ENCODE peak calls at places on chromosomes 13 and 19, in five cellular contexts. One of them, this sample, is unnamed.

GRCh38 chr13:110456550-110456949 is 105.0 kb downstream of the RAB20 start:
- DNase-seq in NCI-H345: no peak
- DNase-seq in omental fat pad: no peak
- DNase-seq in HS-27A: no peak
- DNase-seq in globus pallidus: no peak
- DNase-seq in this sample: no peak

GRCh38 chr13:33087091-33087490 is 70.9 kb downstream of the KL start:
- DNase-seq in NCI-H345: no peak
- DNase-seq in omental fat pad: no peak
- DNase-seq in HS-27A: peak; percentile 39
- DNase-seq in globus pallidus: no peak
- DNase-seq in this sample: no peak

GRCh38 chr13:51997641-51998330 is 13.5 kb downstream of the ATP7B start:
- DNase-seq in NCI-H345: no peak
- DNase-seq in omental fat pad: no peak
- DNase-seq in HS-27A: no peak
- DNase-seq in globus pallidus: no peak
- DNase-seq in this sample: no peak

GRCh38 chr13:88925954-88926353 is 1254.8 kb downstream of the SLITRK5 start:
- DNase-seq in NCI-H345: no peak
- DNase-seq in omental fat pad: no peak
- DNase-seq in HS-27A: no peak
- DNase-seq in globus pallidus: no peak
- DNase-seq in this sample: no peak

GRCh38 chr13:107099661-107100060 is 531.7 kb upstream of the ARGLU1 start:
- DNase-seq in NCI-H345: no peak
- DNase-seq in omental fat pad: no peak
- DNase-seq in HS-27A: peak; percentile 7
- DNase-seq in globus pallidus: no peak
- DNase-seq in this sample: no peak

GRCh38 chr13:76380436-76381065 is 505.7 kb downstream of the KCTD12 start:
- DNase-seq in NCI-H345: no peak
- DNase-seq in omental fat pad: no peak
- DNase-seq in HS-27A: no peak
- DNase-seq in globus pallidus: peak; percentile 58
- DNase-seq in this sample: no peak

GRCh38 chr13:29721766-29722165 is 126.3 kb upstream of the SLC7A1 start:
- DNase-seq in NCI-H345: no peak
- DNase-seq in omental fat pad: no peak
- DNase-seq in HS-27A: no peak
- DNase-seq in globus pallidus: no peak
- DNase-seq in this sample: no peak

GRCh38 chr13:101570410-101570809 is 117.9 kb downstream of the ITGBL1 start:
- DNase-seq in NCI-H345: no peak
- DNase-seq in omental fat pad: no peak
- DNase-seq in HS-27A: no peak
- DNase-seq in globus pallidus: no peak
- DNase-seq in this sample: no peak

GRCh38 chr13:38386421-38386820 is 36.8 kb downstream of the UFM1 start:
- DNase-seq in NCI-H345: no peak
- DNase-seq in omental fat pad: no peak
- DNase-seq in HS-27A: no peak
- DNase-seq in globus pallidus: no peak
- DNase-seq in this sample: no peak

GRCh38 chr13:99403458-99403971 is 96.3 kb upstream of the GPR183 start:
- DNase-seq in NCI-H345: no peak
- DNase-seq in omental fat pad: no peak
- DNase-seq in HS-27A: no peak
- DNase-seq in globus pallidus: no peak
- DNase-seq in this sample: no peak

GRCh38 chr19:10290439-10290875 is 705 bp downstream of the ICAM5 start:
- DNase-seq in NCI-H345: no peak
- DNase-seq in omental fat pad: no peak
- DNase-seq in HS-27A: no peak
- DNase-seq in globus pallidus: no peak
- DNase-seq in this sample: no peak

GRCh38 chr13:90696254-90696653 is 651.2 kb upstream of the MIR17HG start:
- DNase-seq in NCI-H345: no peak
- DNase-seq in omental fat pad: no peak
- DNase-seq in HS-27A: no peak
- DNase-seq in globus pallidus: no peak
- DNase-seq in this sample: no peak

GRCh38 chr13:48801255-48801654 is 147.5 kb downstream of the CYSLTR2 start:
- DNase-seq in NCI-H345: no peak
- DNase-seq in omental fat pad: no peak
- DNase-seq in HS-27A: no peak
- DNase-seq in globus pallidus: no peak
- DNase-seq in this sample: no peak

GRCh38 chr19:56538761-56539263 is at the start of gene ZFP28:
- DNase-seq in NCI-H345: peak; percentile 81
- DNase-seq in omental fat pad: peak; percentile 50
- DNase-seq in HS-27A: peak; percentile 40
- DNase-seq in globus pallidus: no peak
- DNase-seq in this sample: peak; percentile 83

GRCh38 chr19:56637976-56638555 is 4.9 kb upstream of the SMIM17 start:
- DNase-seq in NCI-H345: no peak
- DNase-seq in omental fat pad: peak; percentile 54
- DNase-seq in HS-27A: peak; percentile 3
- DNase-seq in globus pallidus: peak; percentile 73
- DNase-seq in this sample: peak; percentile 82

This sample was measured in activated CD8-positive, alpha-beta T cell treated with anti-CD3 and anti-CD28 coated beads, Interleukin-2, amount 10 ng/mL, durations not matched to agents 7 days and 5 days.